ENCODE peak calls at places on chromosome 12, in nine cellular contexts. One of them, this sample, is unnamed.

GRCh38 chr12:26513357-26514043 is 318.1 kb downstream of the SSPN start:
- DNase-seq in IMR-90: no peak
- DNase-seq in progenitor cell of endocrine pancreas: no peak
- DNase-seq in lower leg skin: no peak
- DNase-seq in AG04450: no peak
- DNase-seq in RWPE1: no peak
- DNase-seq in WTC11: no peak
- DNase-seq in foreskin fibroblast: no peak
- DNase-seq in transverse colon: no peak
- DNase-seq in this sample: no peak

GRCh38 chr12:82414926-82415325 is 56.6 kb downstream of the METTL25 start:
- DNase-seq in transverse colon: no peak
- DNase-seq in WTC11: no peak
- DNase-seq in IMR-90: no peak
- DNase-seq in progenitor cell of endocrine pancreas: no peak
- DNase-seq in AG04450: no peak
- DNase-seq in foreskin fibroblast: no peak
- DNase-seq in RWPE1: no peak
- DNase-seq in lower leg skin: no peak
- DNase-seq in this sample: no peak

GRCh38 chr12:14827043-14827442 is 13.1 kb upstream of the SMCO3 start:
- DNase-seq in transverse colon: no peak
- DNase-seq in foreskin fibroblast: no peak
- DNase-seq in IMR-90: no peak
- DNase-seq in lower leg skin: no peak
- DNase-seq in progenitor cell of endocrine pancreas: no peak
- DNase-seq in AG04450: no peak
- DNase-seq in WTC11: no peak
- DNase-seq in RWPE1: no peak
- DNase-seq in this sample: no peak

GRCh38 chr12:22598141-22598762 is 26.7 kb upstream of the ETNK1 start:
- DNase-seq in WTC11: no peak
- DNase-seq in progenitor cell of endocrine pancreas: no peak
- DNase-seq in foreskin fibroblast: no peak
- DNase-seq in AG04450: no peak
- DNase-seq in RWPE1: no peak
- DNase-seq in lower leg skin: no peak
- DNase-seq in transverse colon: no peak
- DNase-seq in IMR-90: no peak
- DNase-seq in this sample: no peak

GRCh38 chr12:46711756-46712155 is 114.0 kb downstream of the SLC38A4 start:
- DNase-seq in RWPE1: no peak
- DNase-seq in transverse colon: no peak
- DNase-seq in WTC11: no peak
- DNase-seq in foreskin fibroblast: peak; percentile 33
- DNase-seq in lower leg skin: no peak
- DNase-seq in IMR-90: peak; percentile 49
- DNase-seq in AG04450: no peak
- DNase-seq in progenitor cell of endocrine pancreas: no peak
- DNase-seq in this sample: no peak

GRCh38 chr12:95224202-95225170 is 6.9 kb downstream of the VEZT start:
- DNase-seq in lower leg skin: no peak
- DNase-seq in foreskin fibroblast: peak; percentile 50
- DNase-seq in IMR-90: peak; percentile 84
- DNase-seq in WTC11: no peak
- DNase-seq in RWPE1: no peak
- DNase-seq in progenitor cell of endocrine pancreas: no peak
- DNase-seq in transverse colon: no peak
- DNase-seq in AG04450: no peak
- DNase-seq in this sample: no peak

GRCh38 chr12:91182664-91183455 is at the start of gene DCN:
- DNase-seq in RWPE1: no peak
- DNase-seq in transverse colon: no peak
- DNase-seq in lower leg skin: no peak
- DNase-seq in IMR-90: peak; percentile 81
- DNase-seq in WTC11: no peak
- DNase-seq in progenitor cell of endocrine pancreas: no peak
- DNase-seq in AG04450: no peak
- DNase-seq in foreskin fibroblast: peak; percentile 41
- DNase-seq in this sample: no peak

GRCh38 chr12:68043446-68043845 is 54.2 kb downstream of the IFNG-AS1 start:
- DNase-seq in lower leg skin: no peak
- DNase-seq in progenitor cell of endocrine pancreas: no peak
- DNase-seq in WTC11: no peak
- DNase-seq in RWPE1: no peak
- DNase-seq in IMR-90: no peak
- DNase-seq in AG04450: no peak
- DNase-seq in foreskin fibroblast: no peak
- DNase-seq in transverse colon: no peak
- DNase-seq in this sample: no peak

GRCh38 chr12:64404470-64405446 is 566 bp downstream of the XPOT start:
- DNase-seq in foreskin fibroblast: peak; percentile 71
- DNase-seq in progenitor cell of endocrine pancreas: no peak
- DNase-seq in transverse colon: peak; percentile 58
- DNase-seq in RWPE1: peak; percentile 75
- DNase-seq in WTC11: peak; percentile 62
- DNase-seq in AG04450: peak; percentile 83
- DNase-seq in IMR-90: peak; percentile 91
- DNase-seq in lower leg skin: peak; percentile 93
- DNase-seq in this sample: peak; percentile 59

GRCh38 chr12:108854055-108854452 is 3.3 kb downstream of the SSH1 start:
- DNase-seq in lower leg skin: no peak
- DNase-seq in WTC11: no peak
- DNase-seq in AG04450: peak; percentile 71
- DNase-seq in progenitor cell of endocrine pancreas: no peak
- DNase-seq in RWPE1: peak; percentile 39
- DNase-seq in foreskin fibroblast: peak; percentile 89
- DNase-seq in IMR-90: peak; percentile 95
- DNase-seq in transverse colon: no peak
- DNase-seq in this sample: no peak

GRCh38 chr12:70246580-70246979 is 3.3 kb downstream of the CNOT2 start:
- DNase-seq in WTC11: no peak
- DNase-seq in foreskin fibroblast: no peak
- DNase-seq in transverse colon: no peak
- DNase-seq in AG04450: no peak
- DNase-seq in progenitor cell of endocrine pancreas: no peak
- DNase-seq in IMR-90: peak; percentile 59
- DNase-seq in RWPE1: no peak
- DNase-seq in lower leg skin: no peak
- DNase-seq in this sample: no peak

GRCh38 chr12:100404769-100405407 is 48.0 kb downstream of the SLC17A8 start:
- DNase-seq in WTC11: peak; percentile 87
- DNase-seq in IMR-90: peak; percentile 40
- DNase-seq in progenitor cell of endocrine pancreas: peak; percentile 13
- DNase-seq in RWPE1: peak; percentile 13
- DNase-seq in AG04450: no peak
- DNase-seq in foreskin fibroblast: peak; percentile 8
- DNase-seq in transverse colon: peak; percentile 26
- DNase-seq in lower leg skin: peak; percentile 43
- DNase-seq in this sample: peak; percentile 36

GRCh38 chr12:20950248-20950647 is 139.7 kb downstream of the SLCO1B3 start:
- DNase-seq in foreskin fibroblast: no peak
- DNase-seq in IMR-90: no peak
- DNase-seq in progenitor cell of endocrine pancreas: no peak
- DNase-seq in AG04450: no peak
- DNase-seq in transverse colon: no peak
- DNase-seq in lower leg skin: no peak
- DNase-seq in WTC11: no peak
- DNase-seq in RWPE1: peak; percentile 0
- DNase-seq in this sample: peak; percentile 4

GRCh38 chr12:106343213-106343509 is 14.4 kb upstream of the POLR3B start:
- DNase-seq in lower leg skin: no peak
- DNase-seq in foreskin fibroblast: no peak
- DNase-seq in transverse colon: no peak
- DNase-seq in RWPE1: no peak
- DNase-seq in IMR-90: no peak
- DNase-seq in progenitor cell of endocrine pancreas: no peak
- DNase-seq in WTC11: no peak
- DNase-seq in AG04450: no peak
- DNase-seq in this sample: no peak

GRCh38 chr12:106341086-106341879 is 16.3 kb upstream of the POLR3B start:
- DNase-seq in AG04450: no peak
- DNase-seq in foreskin fibroblast: peak; percentile 66
- DNase-seq in transverse colon: no peak
- DNase-seq in progenitor cell of endocrine pancreas: no peak
- DNase-seq in RWPE1: no peak
- DNase-seq in lower leg skin: no peak
- DNase-seq in WTC11: no peak
- DNase-seq in IMR-90: peak; percentile 19
- DNase-seq in this sample: no peak

GRCh38 chr12:106348411-106348810 is 9.1 kb upstream of the POLR3B start:
- DNase-seq in transverse colon: no peak
- DNase-seq in lower leg skin: no peak
- DNase-seq in RWPE1: no peak
- DNase-seq in foreskin fibroblast: no peak
- DNase-seq in IMR-90: no peak
- DNase-seq in WTC11: no peak
- DNase-seq in AG04450: no peak
- DNase-seq in progenitor cell of endocrine pancreas: no peak
- DNase-seq in this sample: no peak

GRCh38 chr12:106342397-106343212 is 14.9 kb upstream of the POLR3B start:
- DNase-seq in lower leg skin: peak; percentile 95
- DNase-seq in transverse colon: peak; percentile 54
- DNase-seq in progenitor cell of endocrine pancreas: no peak
- DNase-seq in WTC11: no peak
- DNase-seq in foreskin fibroblast: peak; percentile 75
- DNase-seq in RWPE1: peak; percentile 51
- DNase-seq in AG04450: no peak
- DNase-seq in IMR-90: peak; percentile 75
- DNase-seq in this sample: no peak

DNA sequence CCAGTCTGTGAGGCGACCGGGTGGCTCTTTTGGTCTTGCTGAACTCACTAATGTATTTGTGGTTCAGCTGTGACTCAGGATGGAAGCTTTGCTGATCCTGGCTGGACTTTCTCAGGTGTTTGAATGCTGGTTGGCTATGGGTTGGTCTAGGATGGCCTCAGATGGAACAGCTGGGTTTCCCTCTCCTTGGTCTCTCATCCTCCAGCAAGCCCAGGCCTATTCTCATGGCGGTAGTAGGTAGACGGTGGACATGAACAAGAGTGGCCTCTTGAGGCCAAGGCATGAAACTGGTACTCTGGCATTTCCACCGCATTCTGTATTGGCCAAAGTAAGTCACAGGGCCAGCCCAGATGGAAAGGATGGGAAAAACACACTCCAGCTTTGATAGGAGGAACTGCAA is 11.8 kb upstream of the POLR3B start:
- DNase-seq in foreskin fibroblast: peak; percentile 57
- DNase-seq in transverse colon: no peak
- DNase-seq in lower leg skin: no peak
- DNase-seq in WTC11: peak; percentile 41
- DNase-seq in AG04450: no peak
- DNase-seq in RWPE1: peak; percentile 18
- DNase-seq in IMR-90: peak; percentile 40
- DNase-seq in progenitor cell of endocrine pancreas: no peak
- DNase-seq in this sample: no peak
- TF ChIP-seq CTCF in foreskin fibroblast: peak; percentile 28
- TF ChIP-seq CTCF in transverse colon: peak; percentile 59
- TF ChIP-seq CTCF in lower leg skin: no peak
- TF ChIP-seq CTCF in WTC11: no peak
- TF ChIP-seq CTCF in AG04450: peak; percentile 42
- TF ChIP-seq CTCF in RWPE1: no peak
- TF ChIP-seq CTCF in IMR-90: peak; percentile 42
- TF ChIP-seq CTCF in progenitor cell of endocrine pancreas: peak; percentile 58
- TF ChIP-seq CTCF in this sample: no peak

GRCh38 chr12:124032265-124032886 is 59.4 kb downstream of the ZNF664 start:
- DNase-seq in lower leg skin: no peak
- DNase-seq in WTC11: peak; percentile 38
- DNase-seq in IMR-90: peak; percentile 71
- DNase-seq in RWPE1: peak; percentile 80
- DNase-seq in AG04450: no peak
- DNase-seq in transverse colon: peak; percentile 22
- DNase-seq in foreskin fibroblast: peak; percentile 52
- DNase-seq in progenitor cell of endocrine pancreas: no peak
- DNase-seq in this sample: peak; percentile 70
- TF ChIP-seq CTCF in lower leg skin: peak; percentile 42
- TF ChIP-seq CTCF in WTC11: peak; percentile 86
- TF ChIP-seq CTCF in IMR-90: peak; percentile 85
- TF ChIP-seq CTCF in RWPE1: peak; percentile 88
- TF ChIP-seq CTCF in AG04450: peak; percentile 95
- TF ChIP-seq CTCF in transverse colon: peak; percentile 62
- TF ChIP-seq CTCF in foreskin fibroblast: peak; percentile 88
- TF ChIP-seq CTCF in progenitor cell of endocrine pancreas: peak; percentile 91
- TF ChIP-seq CTCF in this sample: peak; percentile 72

DNA sequence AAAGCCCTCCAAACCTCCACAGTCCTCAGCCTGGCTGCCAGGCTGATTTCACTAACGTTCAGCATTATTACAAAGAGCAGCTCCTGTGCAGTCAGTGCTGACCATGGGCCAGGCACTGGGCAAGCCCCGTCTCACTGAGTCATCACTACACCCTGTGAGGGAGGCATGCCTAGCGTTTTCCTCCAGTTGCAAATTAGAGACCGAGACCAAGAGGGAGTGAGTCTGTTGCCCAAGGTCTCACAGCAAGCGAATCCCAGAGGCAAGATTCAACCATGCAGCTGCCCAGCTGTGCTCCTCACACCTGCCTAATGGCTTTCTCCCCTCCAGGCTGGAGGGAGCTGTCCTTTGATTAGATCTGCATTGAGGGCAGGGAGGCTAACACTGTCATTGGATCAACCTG is 229.3 kb upstream of the LHX5 start:
- DNase-seq in AG04450: no peak
- DNase-seq in transverse colon: no peak
- DNase-seq in RWPE1: no peak
- DNase-seq in foreskin fibroblast: peak; percentile 61
- DNase-seq in IMR-90: peak; percentile 49
- DNase-seq in WTC11: peak; percentile 43
- DNase-seq in lower leg skin: no peak
- DNase-seq in progenitor cell of endocrine pancreas: no peak
- DNase-seq in this sample: no peak
- TF ChIP-seq CTCF in AG04450: no peak
- TF ChIP-seq CTCF in transverse colon: no peak
- TF ChIP-seq CTCF in RWPE1: no peak
- TF ChIP-seq CTCF in foreskin fibroblast: no peak
- TF ChIP-seq CTCF in IMR-90: no peak
- TF ChIP-seq CTCF in WTC11: no peak
- TF ChIP-seq CTCF in lower leg skin: no peak
- TF ChIP-seq CTCF in progenitor cell of endocrine pancreas: no peak
- TF ChIP-seq CTCF in this sample: no peak

DNA sequence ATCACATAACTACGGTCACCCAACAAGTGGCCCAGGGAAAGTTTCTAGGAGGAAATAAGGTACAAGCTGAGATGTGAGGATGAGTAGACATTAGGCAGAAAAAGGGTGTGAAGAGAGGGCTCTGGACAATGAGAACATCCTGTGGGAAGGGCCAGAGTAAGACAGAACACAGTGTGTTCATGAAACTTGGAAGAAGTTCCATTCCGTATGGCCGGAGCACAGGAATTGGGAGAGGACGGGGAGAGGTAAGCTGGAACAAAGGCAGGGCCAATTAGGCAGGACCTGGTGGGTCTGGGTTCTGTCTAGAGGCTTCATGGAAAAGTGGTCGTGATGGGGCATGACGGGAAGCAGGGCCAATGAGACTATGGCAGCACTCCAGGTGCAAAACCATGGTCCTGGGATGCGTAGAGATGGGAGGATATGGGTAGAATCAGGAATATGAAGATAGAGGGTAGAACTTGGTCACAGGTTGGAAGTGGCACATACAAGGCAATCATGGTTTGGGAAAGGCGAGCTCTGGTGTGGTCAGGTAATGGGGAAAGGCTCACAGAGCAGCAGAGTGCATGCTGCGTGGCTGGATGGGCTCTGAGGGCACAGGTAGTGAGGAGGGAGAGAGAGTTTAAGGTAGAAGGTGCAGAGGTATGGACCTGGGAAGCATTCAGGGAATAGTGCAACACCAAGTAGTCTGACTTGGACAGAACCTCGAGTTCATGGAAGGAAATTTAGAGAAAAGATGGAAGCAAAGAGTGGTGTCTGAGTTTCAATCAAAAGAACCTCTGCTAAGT is 93.0 kb downstream of the RFX4 start:
- DNase-seq in transverse colon: no peak
- DNase-seq in lower leg skin: peak; percentile 39
- DNase-seq in AG04450: no peak
- DNase-seq in progenitor cell of endocrine pancreas: no peak
- DNase-seq in RWPE1: no peak
- DNase-seq in foreskin fibroblast: no peak
- DNase-seq in WTC11: no peak
- DNase-seq in IMR-90: no peak
- DNase-seq in this sample: no peak
- TF ChIP-seq CTCF in transverse colon: no peak
- TF ChIP-seq CTCF in lower leg skin: no peak
- TF ChIP-seq CTCF in AG04450: no peak
- TF ChIP-seq CTCF in progenitor cell of endocrine pancreas: no peak
- TF ChIP-seq CTCF in RWPE1: no peak
- TF ChIP-seq CTCF in foreskin fibroblast: no peak
- TF ChIP-seq CTCF in WTC11: no peak
- TF ChIP-seq CTCF in IMR-90: no peak
- TF ChIP-seq CTCF in this sample: no peak